ENCODE peak calls at places on chromosomes 13 and 19, in seven cellular contexts. Y is H1, D is mesendoderm, X is IMR-90, N is H9, H is neuronal stem cell, W is mesenchymal stem cell. O is an unnamed sample.

GRCh38 chr19:49808762-49809154 is 4.3 kb downstream of the FUZ start:
- DNase-seq in Y (peak), D (peak), X (peak), N (peak), H (peak), W (peak), O (peak)

GRCh38 chr13:72983085-72983768 is 75.6 kb upstream of the KLF5 start:
- DNase-seq in Y (no peak), D (no peak), X (peak), N (no peak), H (no peak), W (peak), O (peak)

GRCh38 chr13:107373551-107373950 is 805.6 kb upstream of the ARGLU1 start:
- DNase-seq in Y (no peak), D (peak), X (peak), N (peak), H (peak), W (peak), O (no peak)

GRCh38 chr13:50691682-50692263 is 151.7 kb downstream of the DLEU7 start:
- DNase-seq in Y (no peak), D (no peak), X (no peak), N (no peak), H (no peak), W (peak), O (peak)

GRCh38 chr19:18768046-18768771 is 22.9 kb downstream of the COMP start:
- DNase-seq in Y (no peak), D (no peak), X (no peak), N (no peak), H (no peak), W (no peak), O (no peak)

GRCh38 chr19:50794778-50795664 is 4.8 kb downstream of the ACP4 start:
- DNase-seq in Y (no peak), D (peak), X (no peak), N (no peak), H (no peak), W (no peak), O (no peak)

GRCh38 chr19:45305421-45305820 is 17.3 kb downstream of the CKM start:
- DNase-seq in Y (no peak), D (peak), X (no peak), N (peak), H (no peak), W (peak), O (no peak)

GRCh38 chr13:107545946-107546502 is 669.3 kb downstream of the LIG4 start:
- DNase-seq in Y (no peak), D (no peak), X (no peak), N (no peak), H (no peak), W (no peak), O (no peak)

GRCh38 chr19:36638862-36639510 is 27.7 kb downstream of the ZNF461 start:
- DNase-seq in Y (no peak), D (peak), X (no peak), N (no peak), H (no peak), W (peak), O (no peak)

DNA sequence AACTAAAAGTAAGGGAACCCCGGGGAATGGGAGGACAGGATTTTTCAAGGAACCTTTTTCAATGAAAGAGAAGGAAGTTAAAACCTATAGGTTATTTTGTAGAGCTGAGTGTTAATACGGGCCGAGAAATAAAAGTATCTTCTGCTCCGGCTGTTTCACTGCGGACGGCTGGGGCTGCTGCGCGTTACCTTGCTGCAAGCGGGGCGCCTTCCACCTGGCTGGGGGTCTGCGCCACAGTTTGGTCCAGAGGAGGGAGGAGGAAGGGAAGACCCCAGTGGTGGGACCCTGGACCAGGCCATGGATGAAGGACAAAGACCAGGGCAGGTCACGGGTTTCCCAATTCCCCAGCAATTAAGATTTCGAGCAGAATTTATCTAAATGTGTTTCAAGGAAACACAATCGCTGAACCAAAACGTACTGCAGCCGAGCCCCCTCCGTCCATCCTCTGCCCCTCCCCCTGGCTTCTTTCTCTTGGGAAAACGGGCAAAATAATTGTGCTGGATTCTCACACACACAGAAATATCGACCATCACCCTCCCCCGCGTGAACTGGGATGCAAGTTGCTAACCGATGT is 2.9 kb downstream of the SOX1 start:
- DNase-seq in Y (no peak), D (no peak), X (no peak), N (no peak), H (no peak), W (no peak), O (no peak)
- H2AK5ac ChIP-seq in Y (peak), D (no peak), X (no peak), N (no peak), H (no peak), W (no peak), O (no peak)

DNA sequence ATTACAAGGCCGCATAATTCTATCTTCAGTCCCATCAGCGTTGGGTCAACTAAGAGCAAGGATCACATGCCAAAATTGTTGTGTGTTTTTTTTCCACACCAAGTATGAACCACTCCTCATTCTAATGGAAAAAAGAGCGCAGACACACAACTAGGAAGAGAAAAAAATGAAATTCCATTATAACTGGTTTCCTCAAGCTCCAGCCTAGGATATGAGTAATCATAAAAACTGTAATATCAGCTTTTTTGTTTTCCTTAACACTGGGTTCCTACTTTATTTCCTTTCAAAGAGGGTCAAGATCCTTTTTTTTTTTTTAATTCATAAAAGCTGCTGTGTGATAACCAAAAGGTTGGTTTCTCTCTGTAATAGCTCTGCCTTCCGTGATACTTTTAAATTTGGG is 19.4 kb downstream of the TSHZ3 start:
- DNase-seq in Y (no peak), D (no peak), X (no peak), N (no peak), H (no peak), W (no peak), O (no peak)
- H3K27ac ChIP-seq in Y (no peak), D (no peak), X (no peak), N (no peak), H (no peak), W (no peak), O (no peak)

DNA sequence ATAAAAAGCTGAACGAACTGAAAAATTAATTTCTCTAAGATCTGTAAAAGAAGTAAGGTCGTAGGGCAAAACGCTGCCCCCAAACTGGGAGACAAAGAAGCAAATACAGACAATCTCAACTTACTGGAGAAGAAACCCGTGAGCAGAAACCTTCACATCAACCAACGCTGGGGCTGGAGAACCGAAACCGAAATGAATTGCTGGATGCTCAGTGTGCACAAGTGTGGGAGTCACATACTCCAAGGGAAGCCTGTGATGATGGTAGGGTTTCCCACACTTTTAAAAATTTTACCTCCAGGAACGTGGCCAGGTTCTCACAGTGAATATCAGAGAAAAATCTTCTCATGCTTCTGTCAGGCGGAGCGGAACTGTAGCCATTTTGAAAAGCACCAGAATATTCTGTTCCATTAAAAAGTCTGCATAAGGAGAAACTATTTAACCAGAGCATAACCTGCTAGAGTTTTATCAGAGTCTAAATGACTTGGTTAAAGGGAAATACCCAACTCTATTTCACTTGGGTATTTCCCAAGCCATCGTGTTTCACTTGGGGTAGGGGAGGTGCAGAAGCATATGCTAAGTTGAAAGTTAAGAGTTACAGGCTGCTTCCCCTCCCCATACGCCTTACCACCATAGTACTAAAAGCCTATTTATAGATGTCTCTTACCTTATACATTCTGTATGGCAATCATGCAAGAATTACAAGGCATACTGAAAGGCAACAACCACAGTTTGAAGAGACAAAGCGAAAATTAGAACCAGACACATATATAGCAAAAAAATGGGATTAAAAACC is 110.5 kb upstream of the SLITRK1 start:
- DNase-seq in Y (no peak), D (no peak), X (no peak), N (no peak), H (no peak), W (no peak), O (no peak)
- H3K9ac ChIP-seq in Y (no peak), D (no peak), X (no peak), N (no peak), H (no peak), W (no peak), O (no peak)

DNA sequence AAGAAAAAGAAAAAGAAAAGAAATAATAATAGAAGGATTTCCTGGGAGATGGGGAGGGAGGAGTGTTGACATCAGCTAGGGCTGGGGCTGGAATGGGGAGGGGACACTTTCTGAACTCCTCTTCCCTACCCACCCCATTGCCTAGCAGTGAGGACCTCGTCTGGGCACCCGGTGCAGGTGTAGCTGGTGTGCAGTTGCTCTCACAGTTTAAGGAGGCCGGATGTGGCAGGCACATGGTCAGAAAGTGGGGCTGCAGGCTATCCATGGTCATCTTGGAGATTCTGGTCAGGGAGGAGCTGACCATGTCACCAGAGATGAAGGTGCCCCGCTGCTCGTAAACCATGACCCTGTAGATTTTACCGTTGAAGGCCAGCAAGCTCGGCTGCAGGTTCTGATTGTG is 8.5 kb upstream of the TUBB4A start:
- DNase-seq in Y (no peak), D (no peak), X (no peak), N (no peak), H (no peak), W (no peak), O (no peak)
- H2AK5ac ChIP-seq in Y (no peak), D (no peak), X (no peak), N (no peak), H (no peak), W (no peak), O (no peak)

DNA sequence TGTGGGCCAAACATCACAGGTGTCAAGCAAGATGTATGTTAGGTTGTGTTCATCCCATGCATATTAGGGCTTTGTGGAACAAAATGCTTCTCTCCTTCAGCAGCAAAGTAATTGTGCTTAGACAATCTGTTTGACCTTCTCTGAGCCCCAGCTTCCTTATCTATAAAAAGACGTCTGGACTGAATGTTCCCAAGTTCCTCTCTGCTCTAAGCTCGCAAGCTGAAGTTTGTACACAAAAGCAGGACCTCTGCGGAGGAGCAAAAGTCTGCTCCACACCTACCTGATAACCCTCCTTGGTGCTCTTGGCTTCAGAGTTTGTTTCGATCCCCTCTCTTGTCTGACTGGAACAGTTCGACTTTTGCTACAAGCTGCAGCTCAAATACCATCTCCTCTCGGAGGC is 95.7 kb upstream of the UBL3 start:
- DNase-seq in Y (no peak), D (no peak), X (no peak), N (no peak), H (no peak), W (no peak), O (no peak)
- H3K27ac ChIP-seq in Y (no peak), D (no peak), X (no peak), N (no peak), H (no peak), W (no peak), O (no peak)

GRCh38 chr19:7346488-7346971 is 2.2 kb upstream of the ARHGEF18 start:
- DNase-seq in Y (no peak), D (no peak), X (no peak), N (no peak), H (no peak), W (no peak), O (no peak)
- H3K9ac ChIP-seq in Y (no peak), D (no peak), X (no peak), N (no peak), H (no peak), W (no peak), O (no peak)

GRCh38 chr19:17565611-17566010 is 10.2 kb downstream of the COLGALT1 start:
- DNase-seq in Y (no peak), D (no peak), X (peak), N (no peak), H (no peak), W (peak), O (no peak)
- H2AK5ac ChIP-seq in Y (no peak), D (no peak), X (no peak), N (no peak), H (no peak), W (no peak), O (no peak)

GRCh38 chr19:13057147-13057572 is 45.5 kb downstream of the LYL1 start:
- DNase-seq in Y (no peak), D (no peak), X (no peak), N (no peak), H (no peak), W (peak), O (no peak)
- H3K27ac ChIP-seq in Y (no peak), D (no peak), X (peak), N (no peak), H (no peak), W (no peak), O (no peak)

DNA sequence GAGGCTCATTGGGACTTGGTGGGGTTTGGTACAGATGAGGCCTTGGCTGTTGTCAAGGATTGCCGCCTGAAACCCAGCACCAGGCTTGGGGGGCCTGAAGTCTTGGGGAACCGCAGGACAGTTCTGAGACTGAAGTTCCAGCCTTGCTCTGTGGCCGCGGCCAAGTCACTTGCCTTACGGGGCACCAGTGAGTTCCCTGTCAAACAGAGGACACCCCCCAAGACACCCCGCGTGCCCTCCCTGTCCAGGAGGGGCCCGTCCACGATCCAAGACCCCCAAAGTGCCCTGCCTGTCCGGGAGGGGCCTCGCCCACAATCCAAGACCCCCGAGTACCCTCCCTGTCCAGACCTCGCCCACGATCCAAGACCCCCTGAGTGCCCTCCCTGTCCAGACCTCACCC is 2.5 kb downstream of the CDC34 start:
- DNase-seq in Y (no peak), D (no peak), X (no peak), N (no peak), H (no peak), W (no peak), O (no peak)
- H3K9ac ChIP-seq in Y (no peak), D (peak), X (peak), N (no peak), H (no peak), W (peak), O (no peak)

DNA sequence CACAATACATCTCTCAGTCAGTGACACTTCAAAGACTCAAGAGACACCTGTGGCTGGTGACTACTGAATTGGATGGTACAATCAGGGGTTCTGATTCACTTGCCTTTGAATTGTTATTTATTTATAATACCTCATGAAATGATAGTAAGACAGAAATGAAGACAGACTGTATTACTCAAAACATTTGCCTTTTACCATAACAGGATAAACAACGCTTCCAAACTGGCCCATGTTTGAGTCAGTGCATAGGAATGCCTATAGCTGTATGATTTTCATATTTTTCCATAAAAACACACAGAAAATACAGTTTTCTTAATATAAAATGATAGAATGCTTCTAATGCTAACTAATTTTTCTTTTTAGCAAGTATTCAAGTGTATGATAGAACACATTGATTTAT is 59.5 kb upstream of the FGF14 start:
- DNase-seq in Y (no peak), D (no peak), X (no peak), N (no peak), H (no peak), W (no peak), O (peak)
- H2AK5ac ChIP-seq in Y (no peak), D (no peak), X (no peak), N (no peak), H (no peak), W (no peak), O (no peak)